ENCODE peak calls at places on chromosomes 2 and 18, in seven cellular contexts. K is right atrium auricular region, O is cardiac muscle cell, X is colonic mucosa, I is neural progenitor cell, N is thoracic aorta, Y is transverse colon. P is an unnamed sample. For H3K4me1, the result is how much of the 10 kb centered on the place peaks cover.

GRCh38 chr2:168992026-168992425 is 39.1 kb downstream of the ABCB11 start:
- DNase-seq in K (no peak), O (no peak), X (no peak), I (no peak), N (no peak), Y (no peak), P (no peak)

GRCh38 chr18:44537521-44537920 is 143.2 kb upstream of the SETBP1 start:
- DNase-seq in K (no peak), O (no peak), X (no peak), I (no peak), N (peak), Y (no peak), P (no peak)

GRCh38 chr2:212052412-212053159 is 486.0 kb downstream of the ERBB4 start:
- DNase-seq in K (no peak), O (no peak), X (no peak), I (no peak), N (no peak), Y (no peak), P (no peak)

GRCh38 chr2:222146488-222146887 is 152.3 kb downstream of the PAX3 start:
- DNase-seq in K (no peak), O (no peak), X (no peak), I (no peak), N (no peak), Y (no peak), P (no peak)

GRCh38 chr2:164562666-164563065 is 58.6 kb downstream of the GRB14 start:
- DNase-seq in K (no peak), O (no peak), X (no peak), I (no peak), N (no peak), Y (no peak), P (no peak)

GRCh38 chr2:43161650-43162542 is 64.5 kb downstream of the ZFP36L2 start:
- DNase-seq in K (no peak), O (no peak), X (peak), I (no peak), N (no peak), Y (peak), P (no peak)

GRCh38 chr2:172861632-172862031 is 126.0 kb downstream of the RAPGEF4 start:
- DNase-seq in K (no peak), O (no peak), X (no peak), I (no peak), N (no peak), Y (no peak), P (no peak)

GRCh38 chr2:201568217-201568820 is 75.0 kb downstream of the TMEM237 start:
- DNase-seq in K (no peak), O (no peak), X (no peak), I (no peak), N (no peak), Y (no peak), P (no peak)

GRCh38 chr2:129857200-129857599 is 122.3 kb upstream of the RAB6C start:
- DNase-seq in K (no peak), O (no peak), X (no peak), I (no peak), N (no peak), Y (no peak), P (no peak)

GRCh38 chr2:173354073-173354600 is 535 bp upstream of the CDCA7 start:
- DNase-seq in K (no peak), O (no peak), X (no peak), I (no peak), N (no peak), Y (no peak), P (no peak)

GRCh38 chr2:233835230-233836186 is 18.8 kb downstream of the HJURP start:
- DNase-seq in K (no peak), O (no peak), X (no peak), I (no peak), N (no peak), Y (peak), P (no peak)

GRCh38 chr2:149313512-149313972 is 16.8 kb upstream of the LYPD6 start:
- DNase-seq in K (no peak), O (peak), X (peak), I (peak), N (no peak), Y (peak), P (no peak)

GRCh38 chr2:218648473-218649100 is 10.8 kb downstream of the ZNF142 start:
- DNase-seq in K (no peak), O (peak), X (peak), I (peak), N (no peak), Y (peak), P (no peak)

GRCh38 chr2:85234879-85235278 is 92.9 kb downstream of the TGOLN2 start:
- DNase-seq in K (no peak), O (peak), X (no peak), I (peak), N (no peak), Y (no peak), P (no peak)

GRCh38 chr2:85231952-85232351 is 95.8 kb downstream of the TGOLN2 start:
- DNase-seq in K (no peak), O (no peak), X (no peak), I (peak), N (no peak), Y (no peak), P (no peak)

GRCh38 chr2:85230637-85231036 is 97.2 kb downstream of the TGOLN2 start:
- DNase-seq in K (no peak), O (no peak), X (no peak), I (no peak), N (no peak), Y (no peak), P (no peak)

GRCh38 chr2:85235281-85235680 is 92.5 kb downstream of the TGOLN2 start:
- DNase-seq in K (no peak), O (no peak), X (no peak), I (no peak), N (no peak), Y (no peak), P (no peak)

GRCh38 chr2:85231242-85231805 is 96.5 kb downstream of the TGOLN2 start:
- DNase-seq in K (no peak), O (no peak), X (no peak), I (peak), N (no peak), Y (no peak), P (no peak)
- H3K4me1 ChIP-seq in K (under half), O (under half), X (under half), I (half or more), N (under half), Y (under half), P (under half)

GRCh38 chr18:76380791-76381405 is 114.1 kb downstream of the ZNF516 start:
- DNase-seq in K (no peak), O (peak), X (no peak), I (peak), N (no peak), Y (no peak), P (no peak)
- TF ChIP-seq CTCF in K (peak), O (peak), X (no peak), I (peak), N (no peak), Y (no peak), P (no peak)

DNA sequence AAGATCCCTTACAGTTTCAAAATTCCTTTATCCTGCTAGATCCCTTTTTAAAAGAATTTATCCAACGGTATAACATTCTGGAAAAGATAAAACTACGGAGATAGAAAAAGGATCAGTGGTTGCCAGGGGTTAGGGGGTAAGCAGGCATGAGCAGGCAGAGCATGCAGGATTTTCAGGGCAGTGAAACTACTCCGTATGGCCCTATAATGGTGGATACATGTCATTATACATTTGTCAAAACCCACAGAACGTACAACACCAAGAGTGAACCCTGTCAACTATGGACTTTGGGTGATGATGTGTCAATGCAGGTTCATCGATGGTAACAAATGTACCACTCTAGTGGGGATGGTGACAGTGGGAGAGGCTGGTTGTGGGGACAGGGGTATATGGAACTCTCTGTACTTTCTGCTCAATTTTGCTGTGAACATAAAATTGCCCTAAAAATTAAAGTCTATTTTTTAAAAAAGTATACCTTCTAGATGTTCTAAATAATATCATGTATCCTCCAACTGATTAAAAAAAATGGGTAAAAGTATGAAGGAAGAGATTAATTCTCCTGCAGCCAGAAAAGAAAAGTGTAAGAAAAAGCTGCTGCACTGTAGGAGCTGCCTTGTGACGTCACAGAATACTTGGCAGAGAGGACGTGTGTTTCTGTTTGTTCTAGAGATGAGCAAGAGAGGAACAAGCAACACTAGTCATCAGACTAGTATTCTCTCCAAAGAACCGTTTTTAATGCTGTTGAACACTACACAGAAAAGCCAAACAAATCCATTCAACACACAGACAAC is 23.6 kb downstream of the ANKRD44 start:
- DNase-seq in K (peak), O (no peak), X (peak), I (no peak), N (no peak), Y (peak), P (no peak)
- H3K4me1 ChIP-seq in K (under half), O (under half), X (under half), I (under half), N (under half), Y (under half), P (under half)

GRCh38 chr2:11446733-11447248 is 19.2 kb downstream of the E2F6 start:
- DNase-seq in K (peak), O (peak), X (peak), I (peak), N (no peak), Y (peak), P (peak)

DNA sequence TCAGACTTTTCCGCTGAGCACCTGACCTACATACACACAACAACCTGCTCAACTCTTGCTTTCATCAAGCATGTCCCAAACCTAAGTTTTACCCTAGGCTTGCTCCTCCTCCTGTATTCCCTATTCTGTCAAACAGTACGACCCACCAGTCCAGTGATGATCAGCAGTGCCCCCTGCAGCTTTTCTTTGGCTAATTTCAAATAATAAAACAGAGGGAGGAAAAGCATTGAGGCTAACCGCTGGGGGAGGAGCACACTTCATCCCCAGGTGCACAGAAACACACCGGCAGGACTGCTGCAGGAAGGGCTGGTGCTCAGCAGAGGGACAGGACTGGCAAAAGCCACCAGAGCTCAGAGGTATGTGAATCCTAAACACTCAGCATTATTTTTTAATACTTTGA is 21.2 kb downstream of the E2F6 start:
- DNase-seq in K (no peak), O (no peak), X (no peak), I (no peak), N (no peak), Y (no peak), P (no peak)
- TF ChIP-seq CTCF in K (peak), O (no peak), X (no peak), I (no peak), N (no peak), Y (no peak), P (no peak)

GRCh38 chr18:10284571-10285282 is 169.7 kb upstream of the APCDD1 start:
- DNase-seq in K (no peak), O (no peak), X (no peak), I (no peak), N (no peak), Y (no peak), P (no peak)

GRCh38 chr18:10278265-10278664 is 176.2 kb upstream of the APCDD1 start:
- DNase-seq in K (no peak), O (no peak), X (no peak), I (no peak), N (no peak), Y (no peak), P (no peak)

GRCh38 chr18:10275506-10275905 is 178.9 kb upstream of the APCDD1 start:
- DNase-seq in K (no peak), O (no peak), X (no peak), I (no peak), N (no peak), Y (no peak), P (no peak)

GRCh38 chr18:10279476-10279875 is 175.0 kb upstream of the APCDD1 start:
- DNase-seq in K (no peak), O (no peak), X (no peak), I (no peak), N (no peak), Y (no peak), P (no peak)

GRCh38 chr18:10279905-10280658 is 174.4 kb upstream of the APCDD1 start:
- DNase-seq in K (no peak), O (no peak), X (no peak), I (no peak), N (no peak), Y (no peak), P (no peak)
- H3K4me1 ChIP-seq in K (under half), O (under half), X (under half), I (under half), N (under half), Y (under half), P (under half)